ENCODE peak calls at places on chromosomes 1 and 21, in seven cellular contexts. S is A549, C is endodermal cell, U is heart left ventricle, R is PC-3, V is stomach, E is breast epithelium. L is an unnamed sample.

GRCh38 chr1:244447552-244447951 is 4.2 kb downstream of the ADSS2 start:
- DNase-seq in S (no peak), U (no peak), R (no peak), E (no peak), C (no peak), V (no peak), L (no peak)

GRCh38 chr1:38489844-38490270 is 369.7 kb downstream of the RRAGC start:
- DNase-seq in C (peak; percentile 98), E (no peak), V (no peak), U (no peak), R (peak; percentile 44), S (peak; percentile 31), L (no peak)

GRCh38 chr1:230186003-230186863 is 119.2 kb downstream of the GALNT2 start:
- DNase-seq in E (peak; percentile 83), C (peak; percentile 85), V (peak; percentile 69), U (no peak), R (peak; percentile 100), S (peak; percentile 75), L (no peak)

GRCh38 chr1:67956096-67956495 is 94.3 kb downstream of the DIRAS3 start:
- DNase-seq in R (no peak), V (no peak), S (no peak), C (no peak), E (no peak), U (no peak), L (no peak)

GRCh38 chr1:160340866-160341265 is 2.2 kb downstream of the COPA start:
- DNase-seq in V (no peak), S (no peak), C (no peak), R (no peak), U (no peak), E (no peak), L (no peak)

GRCh38 chr1:38114231-38114630 is 67.6 kb upstream of the POU3F1 start:
- DNase-seq in S (no peak), C (no peak), U (no peak), R (no peak), E (no peak), V (peak; percentile 30), L (peak; percentile 44)

GRCh38 chr1:17347769-17348592 is 24.0 kb upstream of the PADI6 start:
- DNase-seq in U (no peak), S (peak; percentile 47), R (peak; percentile 97), V (no peak), E (no peak), C (no peak), L (no peak)

GRCh38 chr1:197776348-197777082 is 1.2 kb upstream of the DENND1B start:
- DNase-seq in E (no peak), C (no peak), R (peak; percentile 79), V (no peak), U (no peak), S (no peak), L (no peak)

GRCh38 chr1:54353959-54354358 is 52.2 kb downstream of the SSBP3 start:
- DNase-seq in S (no peak), C (peak; percentile 55), R (no peak), E (no peak), U (no peak), V (no peak), L (no peak)

GRCh38 chr1:111615874-111616715 is 3.5 kb upstream of the RAP1A start:
- DNase-seq in S (no peak), C (no peak), U (no peak), V (no peak), R (no peak), E (no peak), L (no peak)

GRCh38 chr21:34771512-34772028 is 102.8 kb downstream of the CLIC6 start:
- DNase-seq in V (no peak), E (no peak), C (no peak), R (peak; percentile 90), U (no peak), S (peak; percentile 57), L (no peak)

GRCh38 chr1:226444901-226445300 is 37.0 kb upstream of the PARP1 start:
- DNase-seq in R (no peak), U (no peak), S (no peak), E (no peak), C (peak; percentile 52), V (peak; percentile 29), L (no peak)

GRCh38 chr1:211944733-211945500 is 90.4 kb downstream of the INTS7 start:
- DNase-seq in V (peak; percentile 60), S (peak; percentile 93), E (no peak), U (no peak), C (peak; percentile 84), R (peak; percentile 95), L (peak; percentile 55)

GRCh38 chr21:31860851-31861250 is 12.0 kb upstream of the HUNK start:
- DNase-seq in V (no peak), S (no peak), E (no peak), U (no peak), C (no peak), R (no peak), L (no peak)
- H3K4me3 ChIP-seq in V (no peak overlapping the region), S (no peak overlapping the region), E (no peak overlapping the region), U (no peak overlapping the region), C (no peak overlapping the region), R (no peak overlapping the region), L (no peak overlapping the region)

DNA sequence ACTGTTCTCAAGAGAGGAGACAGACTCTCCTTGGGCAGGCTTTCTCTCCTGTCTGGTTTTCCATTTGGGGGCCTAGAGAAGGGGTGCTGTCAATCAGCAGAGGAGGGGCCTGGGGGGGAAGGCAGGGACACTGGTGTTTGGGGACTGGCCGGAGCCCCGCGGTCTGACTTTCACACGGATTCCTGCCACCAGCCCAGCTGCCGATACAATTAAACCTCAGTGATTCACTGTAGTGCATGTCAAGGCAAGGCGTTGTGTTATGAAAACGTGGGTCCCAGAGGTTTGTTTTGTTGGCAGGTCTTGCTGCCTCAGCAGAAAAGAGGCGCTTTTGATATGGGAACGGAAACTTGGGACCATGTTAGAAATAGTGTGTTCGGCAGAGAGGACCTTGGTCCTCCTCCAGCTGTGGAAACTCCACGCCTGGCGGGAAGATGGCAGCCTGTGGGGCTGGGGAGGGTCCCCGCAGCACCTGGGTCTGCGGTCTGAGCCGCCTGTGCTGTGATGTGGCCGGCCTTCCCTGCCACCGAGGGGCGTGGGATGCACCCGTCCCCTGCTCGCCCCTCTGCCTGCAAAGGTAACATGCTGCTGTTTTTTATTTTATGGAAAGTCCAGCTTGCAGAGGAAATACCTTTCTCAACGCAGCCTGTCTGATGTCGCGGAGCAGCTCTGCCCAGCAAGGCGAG is 47.6 kb downstream of the SPSB1 start:
- DNase-seq in R (no peak), E (no peak), U (no peak), S (no peak), C (no peak), V (no peak), L (no peak)
- H3K4me1 ChIP-seq in R (no peaks in the 10 kb centered on the region), E (peaks cover 16% of the 10 kb centered on the region), U (no peaks in the 10 kb centered on the region), S (peaks cover 25% of the 10 kb centered on the region), C (no peaks in the 10 kb centered on the region), V (peaks cover 65% of the 10 kb centered on the region), L (peaks cover 10% of the 10 kb centered on the region)

DNA sequence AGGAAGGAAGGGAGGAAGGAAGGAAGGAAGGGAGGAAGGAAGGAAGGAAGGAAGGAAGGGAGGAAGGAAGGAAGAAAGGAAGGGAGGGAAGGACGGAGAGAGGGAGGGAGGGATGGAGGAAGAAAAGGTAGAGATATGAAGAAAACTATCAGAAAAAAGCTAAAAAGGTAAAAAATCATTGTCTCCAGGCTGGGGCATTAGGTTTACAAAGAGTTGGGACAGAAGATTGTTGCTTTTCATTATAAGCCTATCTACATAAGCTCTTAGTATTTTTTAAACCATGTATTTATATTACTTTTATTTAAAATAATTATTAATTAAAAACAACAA is 7.2 kb upstream of the PINK1 start:
- DNase-seq in S (no peak), R (no peak), U (no peak), E (no peak), V (no peak), C (no peak), L (no peak)
- H3K27ac ChIP-seq in S (no peak overlapping the region), R (no peak overlapping the region), U (no peak overlapping the region), E (no peak overlapping the region), V (no peak overlapping the region), C (no peak overlapping the region), L (no peak overlapping the region)

DNA sequence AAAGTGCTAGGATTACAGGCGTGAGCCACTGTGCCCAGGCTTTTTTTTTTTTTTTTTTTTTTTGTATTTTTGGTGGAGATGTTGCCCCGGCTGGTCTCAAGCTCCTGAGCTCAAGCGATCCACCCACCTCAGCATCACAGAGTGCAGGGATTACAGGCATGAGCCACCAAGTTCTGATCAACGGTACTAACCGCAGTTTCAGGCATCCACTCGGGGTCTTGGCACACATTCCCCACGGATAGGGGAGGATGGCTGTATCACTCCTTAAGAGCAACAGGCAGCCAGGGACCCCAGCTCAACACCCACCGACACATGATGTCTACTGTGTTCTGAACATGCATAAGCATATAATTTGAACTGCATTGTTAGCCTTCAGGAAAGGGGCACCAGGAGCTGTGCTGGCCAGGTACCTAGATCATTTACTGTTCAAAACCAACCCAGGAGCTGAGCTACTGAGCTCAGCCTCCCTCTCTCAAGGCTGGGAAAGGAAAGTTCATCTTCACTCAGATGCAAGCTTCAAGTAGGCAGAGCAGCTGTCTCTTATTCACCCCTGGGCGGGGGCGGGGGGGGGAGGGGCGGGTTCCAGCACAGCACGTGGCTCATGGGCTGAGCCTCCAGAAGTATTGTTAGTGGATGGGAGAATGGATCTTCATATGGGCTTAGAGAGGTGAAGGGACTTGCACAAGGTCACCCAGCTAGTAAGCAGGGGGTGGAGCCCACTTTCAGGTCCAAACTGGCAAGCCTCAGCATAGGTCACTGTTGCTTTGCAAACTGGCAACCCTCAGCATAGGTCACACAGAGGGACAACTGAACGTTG is 24.6 kb downstream of the CAPZB start:
- DNase-seq in E (no peak), C (peak; percentile 54), U (no peak), V (no peak), R (no peak), S (no peak), L (no peak)
- H3K4me3 ChIP-seq in E (no peak overlapping the region), C (no peak overlapping the region), U (no peak overlapping the region), V (no peak overlapping the region), R (no peak overlapping the region), S (no peak overlapping the region), L (no peak overlapping the region)

L was measured in right cardiac atrium.